ENCODE peak calls at places on chromosomes 12 and 14, in eight cellular contexts. I, X, M, F, E, S, C and B are unnamed samples.

GRCh38 chr14:57417228-57417627 is 26.8 kb downstream of the NAA30 start:
- DNase-seq in I (no peak), X (no peak), M (no peak), F (no peak), E (no peak), S (no peak), C (no peak), B (no peak)

GRCh38 chr12:2764398-2764797 is 30.4 kb upstream of the FKBP4 start:
- DNase-seq in I (peak), X (no peak), M (no peak), F (no peak), E (no peak), S (no peak), C (no peak), B (no peak)

GRCh38 chr14:70086685-70087379 is 101.9 kb downstream of the SLC8A3 start:
- DNase-seq in I (no peak), X (no peak), M (peak), F (no peak), E (peak), S (no peak), C (peak), B (peak)

GRCh38 chr14:91872517-91873470 is 5.5 kb upstream of the TC2N start:
- DNase-seq in I (peak), X (peak), M (peak), F (peak), E (peak), S (no peak), C (peak), B (peak)

GRCh38 chr12:52239767-52240166 is 6.7 kb downstream of the KRT7 start:
- DNase-seq in I (no peak), X (no peak), M (no peak), F (no peak), E (no peak), S (no peak), C (no peak), B (no peak)

GRCh38 chr12:102740157-102741032 is 176.6 kb downstream of the PAH start:
- DNase-seq in I (no peak), X (no peak), M (peak), F (peak), E (peak), S (peak), C (peak), B (peak)

GRCh38 chr12:71166280-71166679 is 8.5 kb upstream of the TSPAN8 start:
- DNase-seq in I (no peak), X (no peak), M (no peak), F (no peak), E (no peak), S (no peak), C (no peak), B (no peak)

GRCh38 chr12:53561590-53561953 is 54.3 kb upstream of the NPFF start:
- DNase-seq in I (no peak), X (no peak), M (peak), F (peak), E (peak), S (peak), C (peak), B (peak)

GRCh38 chr12:93632383-93632782 is 44.8 kb upstream of the CRADD start:
- DNase-seq in I (no peak), X (no peak), M (no peak), F (no peak), E (no peak), S (no peak), C (no peak), B (no peak)

GRCh38 chr14:88228519-88229236 is 94.4 kb downstream of the KCNK10 start:
- DNase-seq in I (no peak), X (no peak), M (no peak), F (no peak), E (no peak), S (no peak), C (no peak), B (no peak)

GRCh38 chr14:35400707-35401421 is 3.7 kb downstream of the NFKBIA start:
- DNase-seq in I (no peak), X (no peak), M (no peak), F (no peak), E (no peak), S (no peak), C (peak), B (no peak)

GRCh38 chr12:112111931-112112330 is 3.3 kb upstream of the NAA25 start:
- DNase-seq in I (no peak), X (no peak), M (no peak), F (no peak), E (no peak), S (no peak), C (no peak), B (no peak)

GRCh38 chr14:101257551-101257950 is 303.7 kb upstream of the DIO3 start:
- DNase-seq in I (no peak), X (no peak), M (no peak), F (no peak), E (no peak), S (no peak), C (no peak), B (no peak)

GRCh38 chr14:29927596-29928341 is at the start of gene PRKD1:
- DNase-seq in I (peak), X (no peak), M (peak), F (peak), E (peak), S (no peak), C (peak), B (peak)

GRCh38 chr12:62977419-62977818 is 42.5 kb upstream of the PPM1H start:
- DNase-seq in I (no peak), X (no peak), M (no peak), F (no peak), E (no peak), S (peak), C (peak), B (peak)

GRCh38 chr12:114400925-114401324 is 5.0 kb downstream of the TBX5 start:
- DNase-seq in I (no peak), X (no peak), M (peak), F (no peak), E (no peak), S (no peak), C (no peak), B (no peak)

GRCh38 chr14:77208266-77208978 is 26.8 kb downstream of the TMEM63C start:
- DNase-seq in I (peak), X (peak), M (peak), F (peak), E (peak), S (no peak), C (peak), B (peak)

GRCh38 chr12:106841471-106842302 is 67.2 kb downstream of the RIC8B start:
- DNase-seq in I (peak), X (no peak), M (peak), F (peak), E (peak), S (peak), C (peak), B (peak)

GRCh38 chr12:27539191-27539631 is 15.2 kb downstream of the PPFIBP1 start:
- DNase-seq in I (no peak), X (no peak), M (peak), F (no peak), E (no peak), S (no peak), C (peak), B (no peak)

GRCh38 chr12:77323778-77324415 is 258.5 kb upstream of the E2F7 start:
- DNase-seq in I (no peak), X (no peak), M (no peak), F (no peak), E (no peak), S (no peak), C (no peak), B (no peak)
- H3K4me3 ChIP-seq in I (peak), X (no peak), M (no peak), F (no peak), E (no peak), S (no peak), C (no peak), B (no peak)

GRCh38 chr12:16603265-16603915 is 2.6 kb downstream of the LMO3 start:
- DNase-seq in I (no peak), X (no peak), M (no peak), F (no peak), E (no peak), S (no peak), C (no peak), B (no peak)
- H3K4me3 ChIP-seq in I (peak), X (no peak), M (no peak), F (no peak), E (no peak), S (no peak), C (no peak), B (no peak)

GRCh38 chr12:46124848-46125619 is 134.7 kb upstream of the SCAF11 start:
- DNase-seq in I (peak), X (peak), M (peak), F (peak), E (peak), S (peak), C (peak), B (peak)
- H3K4me3 ChIP-seq in I (peak), X (no peak), M (no peak), F (peak), E (no peak), S (peak), C (peak), B (no peak)

GRCh38 chr12:19144287-19144686 is 14.8 kb downstream of the PLEKHA5 start:
- DNase-seq in I (no peak), X (no peak), M (no peak), F (no peak), E (no peak), S (no peak), C (no peak), B (no peak)
- H3K4me3 ChIP-seq in I (no peak), X (no peak), M (no peak), F (no peak), E (no peak), S (no peak), C (no peak), B (no peak)

DNA sequence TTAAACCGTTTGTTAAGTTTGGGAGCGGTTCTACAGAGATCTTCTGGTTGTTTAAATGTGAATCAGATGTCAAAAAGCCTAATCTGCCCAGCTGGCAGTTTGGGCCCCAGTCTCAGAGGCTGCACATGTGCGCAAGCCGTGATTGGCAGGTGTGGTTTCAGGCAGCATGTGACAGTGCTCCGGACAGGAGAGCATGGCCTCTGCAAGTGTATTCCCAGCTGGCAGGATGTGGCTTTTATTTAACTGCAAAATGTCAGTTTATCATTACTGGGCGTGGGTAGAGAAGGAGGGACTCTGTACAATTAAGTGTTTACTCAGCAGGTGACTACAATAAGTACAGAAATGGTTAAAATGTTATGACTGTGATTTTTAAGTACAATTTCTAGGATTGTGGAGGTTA is 77.5 kb downstream of the PELI2 start:
- DNase-seq in I (no peak), X (no peak), M (peak), F (no peak), E (no peak), S (peak), C (peak), B (peak)
- H3K4me3 ChIP-seq in I (no peak), X (no peak), M (no peak), F (no peak), E (no peak), S (no peak), C (no peak), B (no peak)

DNA sequence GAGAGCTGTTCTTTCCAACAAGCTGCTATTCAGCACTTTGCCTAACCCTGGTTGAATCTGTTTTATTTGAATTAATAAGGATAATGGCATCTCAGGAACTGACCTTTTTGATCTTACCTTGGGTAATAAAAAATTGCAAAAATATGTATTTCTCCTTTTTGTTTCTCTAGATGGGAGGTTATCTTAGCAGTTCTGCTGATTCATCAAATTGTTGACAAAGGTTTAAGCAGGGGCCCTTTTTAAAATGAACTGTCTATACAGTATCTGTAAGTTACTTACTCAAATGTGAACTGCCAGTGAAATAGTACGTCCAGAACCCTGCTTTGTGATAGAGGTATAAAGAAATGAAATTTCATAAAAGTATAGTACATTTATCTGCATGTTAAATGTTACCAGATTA is 684 bp downstream of the TSHR start:
- DNase-seq in I (no peak), X (no peak), M (no peak), F (no peak), E (no peak), S (no peak), C (no peak), B (no peak)
- H3K4me3 ChIP-seq in I (no peak), X (no peak), M (no peak), F (no peak), E (peak), S (no peak), C (no peak), B (no peak)

GRCh38 chr12:95546491-95546813 is 4.8 kb downstream of the USP44 start:
- DNase-seq in I (no peak), X (no peak), M (no peak), F (no peak), E (no peak), S (no peak), C (no peak), B (no peak)
- H3K4me3 ChIP-seq in I (no peak), X (no peak), M (peak), F (no peak), E (no peak), S (no peak), C (no peak), B (no peak)